ENCODE peak calls at places on chromosomes 1 and 21, in four cellular contexts. One of them, this sample, is unnamed. For H3K4me1, the result is how much of the 10 kb centered on the place peaks cover.

GRCh38 chr1:197269053-197269452 is 1.0 kb downstream of the CRB1 start:
- DNase-seq in mesenchymal stem cell: no peak
- DNase-seq in left ventricle myocardium inferior: no peak
- DNase-seq in ovary: no peak
- DNase-seq in this sample: no peak

GRCh38 chr21:46056450-46056903 is 41.4 kb upstream of the COL6A2 start:
- DNase-seq in mesenchymal stem cell: peak
- DNase-seq in left ventricle myocardium inferior: peak
- DNase-seq in ovary: peak
- DNase-seq in this sample: peak

GRCh38 chr1:170700842-170701305 is 36.9 kb downstream of the PRRX1 start:
- DNase-seq in mesenchymal stem cell: peak
- DNase-seq in left ventricle myocardium inferior: no peak
- DNase-seq in ovary: no peak
- DNase-seq in this sample: no peak

GRCh38 chr1:110151175-110151715 is 951 bp downstream of the SLC6A17 start:
- DNase-seq in mesenchymal stem cell: no peak
- DNase-seq in left ventricle myocardium inferior: no peak
- DNase-seq in ovary: no peak
- DNase-seq in this sample: no peak

GRCh38 chr1:9038881-9039760 is 12.9 kb upstream of the SLC2A7 start:
- DNase-seq in mesenchymal stem cell: no peak
- DNase-seq in left ventricle myocardium inferior: no peak
- DNase-seq in ovary: no peak
- DNase-seq in this sample: no peak

GRCh38 chr1:200184196-200184595 is 156.7 kb downstream of the NR5A2 start:
- DNase-seq in mesenchymal stem cell: peak
- DNase-seq in left ventricle myocardium inferior: peak
- DNase-seq in ovary: no peak
- DNase-seq in this sample: peak

GRCh38 chr1:33177996-33178540 is 3.8 kb downstream of the TRIM62 start:
- DNase-seq in mesenchymal stem cell: no peak
- DNase-seq in left ventricle myocardium inferior: no peak
- DNase-seq in ovary: no peak
- DNase-seq in this sample: no peak

GRCh38 chr1:174692313-174692712 is 244.5 kb downstream of the GPR52 start:
- DNase-seq in mesenchymal stem cell: peak
- DNase-seq in left ventricle myocardium inferior: no peak
- DNase-seq in ovary: no peak
- DNase-seq in this sample: no peak

GRCh38 chr1:62309906-62310305 is 9.3 kb downstream of the KANK4 start:
- DNase-seq in mesenchymal stem cell: no peak
- DNase-seq in left ventricle myocardium inferior: no peak
- DNase-seq in ovary: no peak
- DNase-seq in this sample: no peak

GRCh38 chr1:93641527-93641926 is 40.1 kb downstream of the BCAR3 start:
- DNase-seq in mesenchymal stem cell: no peak
- DNase-seq in left ventricle myocardium inferior: no peak
- DNase-seq in ovary: no peak
- DNase-seq in this sample: no peak

GRCh38 chr1:174957829-174958228 is 41.9 kb upstream of the CACYBP start:
- DNase-seq in mesenchymal stem cell: no peak
- DNase-seq in left ventricle myocardium inferior: no peak
- DNase-seq in ovary: no peak
- DNase-seq in this sample: no peak

GRCh38 chr1:2982615-2983318 is 38.5 kb upstream of the ACTRT2 start:
- DNase-seq in mesenchymal stem cell: no peak
- DNase-seq in left ventricle myocardium inferior: peak
- DNase-seq in ovary: no peak
- DNase-seq in this sample: no peak

GRCh38 chr1:41514381-41514780 is 29.9 kb upstream of the EDN2 start:
- DNase-seq in mesenchymal stem cell: no peak
- DNase-seq in left ventricle myocardium inferior: no peak
- DNase-seq in ovary: no peak
- DNase-seq in this sample: no peak

GRCh38 chr1:159821171-159821867 is 5.4 kb upstream of the SLAMF8 start:
- DNase-seq in mesenchymal stem cell: no peak
- DNase-seq in left ventricle myocardium inferior: no peak
- DNase-seq in ovary: no peak
- DNase-seq in this sample: no peak

GRCh38 chr1:151737479-151737878 is 16.2 kb downstream of the RIIAD1 start:
- DNase-seq in mesenchymal stem cell: no peak
- DNase-seq in left ventricle myocardium inferior: no peak
- DNase-seq in ovary: no peak
- DNase-seq in this sample: no peak

GRCh38 chr1:42934541-42935312 is 23.9 kb downstream of the SLC2A1 start:
- DNase-seq in mesenchymal stem cell: no peak
- DNase-seq in left ventricle myocardium inferior: no peak
- DNase-seq in ovary: no peak
- DNase-seq in this sample: peak

GRCh38 chr1:2082064-2082463 is 31.9 kb downstream of the PRKCZ start:
- DNase-seq in mesenchymal stem cell: no peak
- DNase-seq in left ventricle myocardium inferior: no peak
- DNase-seq in ovary: no peak
- DNase-seq in this sample: no peak

GRCh38 chr1:183096889-183097288 is 73.7 kb downstream of the LAMC1 start:
- DNase-seq in mesenchymal stem cell: peak
- DNase-seq in left ventricle myocardium inferior: no peak
- DNase-seq in ovary: peak
- DNase-seq in this sample: no peak

GRCh38 chr1:86981482-86982311 is 67.3 kb downstream of the HS2ST1 start:
- DNase-seq in mesenchymal stem cell: no peak
- DNase-seq in left ventricle myocardium inferior: no peak
- DNase-seq in ovary: no peak
- DNase-seq in this sample: no peak

GRCh38 chr1:182048562-182048961 is 12.9 kb downstream of the ZNF648 start:
- DNase-seq in mesenchymal stem cell: no peak
- DNase-seq in left ventricle myocardium inferior: no peak
- DNase-seq in ovary: no peak
- DNase-seq in this sample: no peak

GRCh38 chr1:157195521-157196244 is 57.5 kb upstream of the ETV3 start:
- DNase-seq in mesenchymal stem cell: no peak
- DNase-seq in left ventricle myocardium inferior: no peak
- DNase-seq in ovary: no peak
- DNase-seq in this sample: no peak

GRCh38 chr1:10631121-10631810 is 156.5 kb downstream of the PEX14 start:
- DNase-seq in mesenchymal stem cell: no peak
- DNase-seq in left ventricle myocardium inferior: peak
- DNase-seq in ovary: peak
- DNase-seq in this sample: no peak

GRCh38 chr1:27003745-27004470 is 8.7 kb downstream of the TENT5B start:
- DNase-seq in mesenchymal stem cell: no peak
- DNase-seq in left ventricle myocardium inferior: no peak
- DNase-seq in ovary: no peak
- DNase-seq in this sample: no peak

DNA sequence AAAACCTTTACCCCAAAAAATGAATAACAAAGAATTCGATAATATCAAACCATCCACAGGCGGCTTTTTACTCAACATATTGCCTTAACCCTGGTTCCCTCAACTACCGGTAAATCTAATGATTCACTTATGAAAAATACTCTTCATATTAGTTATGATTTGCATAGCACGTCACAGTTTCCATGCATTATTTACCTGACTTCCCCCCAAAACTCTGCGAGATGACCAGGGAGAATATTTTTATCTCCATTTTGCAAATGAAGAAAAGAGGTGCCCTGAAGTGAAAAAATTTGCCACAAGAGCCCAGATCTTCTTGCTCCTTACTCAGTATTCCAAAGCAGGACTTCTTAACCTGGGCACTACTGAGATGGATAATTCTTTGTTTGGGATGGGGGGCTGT is 2.9 kb downstream of the JAK1 start:
- DNase-seq in mesenchymal stem cell: no peak
- DNase-seq in left ventricle myocardium inferior: no peak
- DNase-seq in ovary: no peak
- DNase-seq in this sample: no peak
- H3K4me1 ChIP-seq in mesenchymal stem cell: under half
- H3K4me1 ChIP-seq in left ventricle myocardium inferior: half or more
- H3K4me1 ChIP-seq in ovary: under half
- H3K4me1 ChIP-seq in this sample: under half

GRCh38 chr1:98400446-98400845 is 261.1 kb upstream of the SNX7 start:
- DNase-seq in mesenchymal stem cell: no peak
- DNase-seq in left ventricle myocardium inferior: no peak
- DNase-seq in ovary: no peak
- DNase-seq in this sample: no peak

GRCh38 chr1:98406346-98407088 is 255.0 kb upstream of the SNX7 start:
- DNase-seq in mesenchymal stem cell: no peak
- DNase-seq in left ventricle myocardium inferior: no peak
- DNase-seq in ovary: no peak
- DNase-seq in this sample: no peak

GRCh38 chr1:98402860-98403259 is 258.7 kb upstream of the SNX7 start:
- DNase-seq in mesenchymal stem cell: no peak
- DNase-seq in left ventricle myocardium inferior: no peak
- DNase-seq in ovary: no peak
- DNase-seq in this sample: no peak

GRCh38 chr1:98405581-98406059 is 255.9 kb upstream of the SNX7 start:
- DNase-seq in mesenchymal stem cell: peak
- DNase-seq in left ventricle myocardium inferior: no peak
- DNase-seq in ovary: no peak
- DNase-seq in this sample: no peak

DNA sequence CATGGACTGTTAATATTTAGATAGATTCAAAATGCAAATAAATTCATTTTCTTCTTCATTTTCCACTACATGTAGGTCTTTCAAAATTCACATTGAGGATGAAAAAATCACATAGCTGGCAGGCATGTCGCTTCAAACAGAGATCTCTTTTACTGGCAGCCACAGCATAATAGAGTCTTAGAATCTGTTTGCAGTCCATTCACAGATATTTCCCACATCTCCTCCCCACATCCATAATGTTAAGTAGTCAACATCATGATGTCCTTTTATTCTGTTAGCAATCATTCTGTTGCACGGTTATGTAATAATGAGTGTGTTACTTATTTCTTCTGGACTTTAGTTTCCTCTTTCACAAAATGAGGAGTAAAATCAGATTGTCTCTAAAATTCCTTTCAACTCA is 257.5 kb upstream of the SNX7 start:
- DNase-seq in mesenchymal stem cell: no peak
- DNase-seq in left ventricle myocardium inferior: no peak
- DNase-seq in ovary: no peak
- DNase-seq in this sample: no peak
- H3K4me1 ChIP-seq in mesenchymal stem cell: under half
- H3K4me1 ChIP-seq in left ventricle myocardium inferior: under half
- H3K4me1 ChIP-seq in ovary: under half
- H3K4me1 ChIP-seq in this sample: under half

GRCh38 chr1:230109066-230109465 is 42.0 kb downstream of the GALNT2 start:
- DNase-seq in mesenchymal stem cell: no peak
- DNase-seq in left ventricle myocardium inferior: no peak
- DNase-seq in ovary: no peak
- DNase-seq in this sample: no peak
- H3K4me1 ChIP-seq in mesenchymal stem cell: half or more
- H3K4me1 ChIP-seq in left ventricle myocardium inferior: half or more
- H3K4me1 ChIP-seq in ovary: under half
- H3K4me1 ChIP-seq in this sample: under half

DNA sequence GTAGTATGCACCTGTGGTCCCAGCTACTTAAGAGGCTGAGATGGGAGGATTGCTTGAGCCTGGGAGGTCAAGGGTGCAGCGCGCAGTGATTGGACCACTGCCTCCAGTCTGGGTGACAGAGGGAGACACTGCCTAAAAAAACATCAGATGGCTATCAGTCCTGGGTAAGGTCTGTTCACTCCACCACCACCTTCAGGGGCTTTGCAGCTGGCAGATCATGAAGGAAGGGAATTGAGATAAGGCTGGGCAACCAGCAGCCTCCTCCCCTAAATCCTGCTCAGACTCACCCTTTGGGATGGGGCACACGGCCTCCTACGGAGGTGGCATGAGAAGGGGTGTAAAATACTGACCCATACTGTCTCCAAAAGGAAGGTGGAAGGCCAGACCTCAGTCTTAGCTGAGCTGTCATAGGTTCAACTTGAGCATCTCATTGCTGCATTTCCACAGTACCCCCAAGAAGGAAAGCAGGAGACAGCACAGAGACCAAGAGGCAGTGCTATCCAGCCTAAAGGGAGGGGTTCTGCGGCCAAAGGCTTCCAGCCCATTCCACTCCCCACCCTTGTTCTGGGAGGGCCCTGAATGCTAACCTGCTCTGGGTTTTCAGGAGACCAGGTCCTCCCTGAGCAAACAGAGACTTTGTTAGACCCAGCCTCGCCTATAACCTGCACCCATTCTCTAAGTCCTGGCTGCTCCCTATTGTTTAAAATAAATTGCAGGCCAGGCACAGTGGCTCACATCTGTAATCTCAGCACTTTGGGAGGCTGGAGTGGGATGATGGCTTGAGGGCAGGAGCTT is 13.7 kb downstream of the SLC45A3 start:
- DNase-seq in mesenchymal stem cell: no peak
- DNase-seq in left ventricle myocardium inferior: no peak
- DNase-seq in ovary: no peak
- DNase-seq in this sample: no peak
- H3K4me1 ChIP-seq in mesenchymal stem cell: under half
- H3K4me1 ChIP-seq in left ventricle myocardium inferior: under half
- H3K4me1 ChIP-seq in ovary: under half
- H3K4me1 ChIP-seq in this sample: under half

This sample was measured in ascending aorta.